ENCODE peak calls at places on chromosome 7, in ten cellular contexts. C, E, Y, R, H, K, G, D, P and N are unnamed samples. For H3K9me3, the result is how much of the 10 kb centered on the place peaks cover.

GRCh38 chr7:31108097-31108657 is 56.1 kb downstream of the ADCYAP1R1 start:
- DNase-seq in C (no peak), E (no peak), Y (no peak), R (no peak), H (no peak), K (no peak), G (no peak), D (no peak), P (peak), N (peak)

GRCh38 chr7:45048748-45049147 is 40.0 kb downstream of the NACAD start:
- DNase-seq in C (no peak), E (no peak), Y (no peak), R (no peak), H (no peak), K (no peak), G (no peak), D (no peak), P (no peak), N (no peak)

GRCh38 chr7:115038158-115038557 is 116.3 kb downstream of the MDFIC start:
- DNase-seq in C (no peak), E (no peak), Y (no peak), R (no peak), H (no peak), K (no peak), G (no peak), D (no peak), P (no peak), N (no peak)

GRCh38 chr7:31744294-31744874 is 57.4 kb downstream of the PPP1R17 start:
- DNase-seq in C (peak), E (no peak), Y (peak), R (peak), H (peak), K (peak), G (peak), D (peak), P (peak), N (no peak)

GRCh38 chr7:92973293-92973731 is 136.9 kb upstream of the CDK6 start:
- DNase-seq in C (no peak), E (no peak), Y (no peak), R (no peak), H (no peak), K (no peak), G (no peak), D (peak), P (no peak), N (no peak)

GRCh38 chr7:142556745-142557144 is 192.5 kb upstream of the PRSS1 start:
- DNase-seq in C (peak), E (peak), Y (peak), R (peak), H (peak), K (peak), G (peak), D (peak), P (peak), N (peak)

GRCh38 chr7:132394283-132395003 is 181.8 kb downstream of the PLXNA4 start:
- DNase-seq in C (no peak), E (no peak), Y (no peak), R (no peak), H (no peak), K (no peak), G (no peak), D (no peak), P (no peak), N (no peak)

GRCh38 chr7:129841465-129841864 is 111.3 kb downstream of the UBE2H start:
- DNase-seq in C (no peak), E (no peak), Y (no peak), R (no peak), H (no peak), K (no peak), G (no peak), D (no peak), P (no peak), N (no peak)

GRCh38 chr7:42097756-42098155 is 139.3 kb downstream of the GLI3 start:
- DNase-seq in C (no peak), E (no peak), Y (no peak), R (no peak), H (no peak), K (no peak), G (no peak), D (peak), P (no peak), N (no peak)

GRCh38 chr7:128344431-128344774 is 695 bp upstream of the RBM28 start:
- DNase-seq in C (no peak), E (no peak), Y (no peak), R (no peak), H (no peak), K (no peak), G (no peak), D (no peak), P (no peak), N (no peak)

GRCh38 chr7:2353650-2354172 is 916 bp upstream of the EIF3B start:
- DNase-seq in C (peak), E (peak), Y (peak), R (peak), H (peak), K (peak), G (peak), D (peak), P (peak), N (peak)

GRCh38 chr7:155988421-155988820 is 176.2 kb upstream of the SHH start:
- DNase-seq in C (no peak), E (peak), Y (no peak), R (no peak), H (no peak), K (no peak), G (no peak), D (no peak), P (peak), N (no peak)

GRCh38 chr7:25360471-25360870 is 132.2 kb upstream of the NPVF start:
- DNase-seq in C (no peak), E (no peak), Y (no peak), R (no peak), H (no peak), K (no peak), G (no peak), D (no peak), P (no peak), N (no peak)

GRCh38 chr7:44071726-44072363 is 6.5 kb upstream of the PGAM2 start:
- DNase-seq in C (no peak), E (no peak), Y (no peak), R (no peak), H (peak), K (peak), G (no peak), D (no peak), P (no peak), N (peak)

GRCh38 chr7:54680377-54681005 is 78.5 kb downstream of the SEC61G start:
- DNase-seq in C (no peak), E (no peak), Y (no peak), R (no peak), H (no peak), K (no peak), G (no peak), D (no peak), P (no peak), N (no peak)

GRCh38 chr7:80552304-80552703 is 40.4 kb upstream of the GNAT3 start:
- DNase-seq in C (no peak), E (no peak), Y (no peak), R (no peak), H (no peak), K (no peak), G (no peak), D (peak), P (no peak), N (no peak)

GRCh38 chr7:37531225-37531624 is 82.6 kb upstream of the ELMO1 start:
- DNase-seq in C (no peak), E (no peak), Y (no peak), R (no peak), H (no peak), K (no peak), G (no peak), D (no peak), P (no peak), N (no peak)

GRCh38 chr7:4764402-4765007 is 10.9 kb upstream of the AP5Z1 start:
- DNase-seq in C (no peak), E (no peak), Y (no peak), R (no peak), H (no peak), K (no peak), G (no peak), D (no peak), P (no peak), N (no peak)

DNA sequence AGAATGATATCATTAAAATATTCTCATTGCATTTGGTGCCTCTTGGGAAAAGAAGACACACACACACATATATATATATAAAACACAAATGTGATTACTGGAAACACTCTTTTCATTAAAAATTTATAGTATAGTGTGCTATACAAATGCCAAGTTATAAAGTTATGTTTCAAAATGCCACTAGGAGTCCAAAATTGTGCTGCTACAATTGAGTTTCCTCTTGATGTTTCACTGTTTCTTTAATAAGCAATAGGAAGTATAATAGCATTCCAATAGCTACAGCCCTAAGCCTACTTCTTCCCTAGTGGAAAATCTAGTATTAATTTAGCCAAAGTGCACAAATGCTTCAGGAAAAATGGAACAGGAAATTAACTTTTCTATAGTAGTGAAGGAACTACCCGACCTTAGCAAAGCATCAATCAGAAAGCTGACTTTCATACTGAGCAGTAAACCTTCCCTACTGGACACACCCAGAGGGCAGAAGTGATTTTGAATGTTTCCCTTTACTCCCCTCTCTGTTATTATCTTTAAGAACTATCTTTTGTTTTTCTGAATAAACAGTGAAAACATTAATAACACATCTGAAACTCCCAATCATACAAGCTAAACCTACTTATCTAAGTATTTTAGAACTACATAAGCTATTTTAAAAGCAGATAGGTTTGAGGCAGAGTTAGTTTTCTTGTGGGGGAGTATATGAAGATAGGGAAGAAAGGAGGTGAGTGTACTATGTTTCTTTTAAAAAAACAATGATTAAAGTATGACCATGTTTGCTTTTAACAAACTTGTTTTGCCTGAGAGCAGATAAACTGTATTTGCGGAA is 13.6 kb downstream of the CPED1 start:
- DNase-seq in C (no peak), E (no peak), Y (no peak), R (no peak), H (no peak), K (no peak), G (no peak), D (no peak), P (no peak), N (no peak)
- TF ChIP-seq CTCF in C (no peak), E (no peak), Y (no peak), R (no peak), H (peak), K (no peak), G (no peak), D (no peak), P (peak), N (no peak)

GRCh38 chr7:158263964-158264748 is 323.5 kb downstream of the PTPRN2 start:
- DNase-seq in C (no peak), E (peak), Y (no peak), R (no peak), H (peak), K (no peak), G (no peak), D (no peak), P (no peak), N (no peak)

GRCh38 chr7:158263110-158263963 is 324.3 kb downstream of the PTPRN2 start:
- DNase-seq in C (no peak), E (peak), Y (no peak), R (no peak), H (no peak), K (no peak), G (no peak), D (no peak), P (no peak), N (no peak)

GRCh38 chr7:158260567-158261361 is 326.9 kb downstream of the PTPRN2 start:
- DNase-seq in C (no peak), E (no peak), Y (no peak), R (no peak), H (no peak), K (no peak), G (no peak), D (no peak), P (no peak), N (no peak)

GRCh38 chr7:158261362-158262235 is 326.0 kb downstream of the PTPRN2 start:
- DNase-seq in C (no peak), E (no peak), Y (no peak), R (no peak), H (no peak), K (no peak), G (no peak), D (no peak), P (no peak), N (no peak)

DNA sequence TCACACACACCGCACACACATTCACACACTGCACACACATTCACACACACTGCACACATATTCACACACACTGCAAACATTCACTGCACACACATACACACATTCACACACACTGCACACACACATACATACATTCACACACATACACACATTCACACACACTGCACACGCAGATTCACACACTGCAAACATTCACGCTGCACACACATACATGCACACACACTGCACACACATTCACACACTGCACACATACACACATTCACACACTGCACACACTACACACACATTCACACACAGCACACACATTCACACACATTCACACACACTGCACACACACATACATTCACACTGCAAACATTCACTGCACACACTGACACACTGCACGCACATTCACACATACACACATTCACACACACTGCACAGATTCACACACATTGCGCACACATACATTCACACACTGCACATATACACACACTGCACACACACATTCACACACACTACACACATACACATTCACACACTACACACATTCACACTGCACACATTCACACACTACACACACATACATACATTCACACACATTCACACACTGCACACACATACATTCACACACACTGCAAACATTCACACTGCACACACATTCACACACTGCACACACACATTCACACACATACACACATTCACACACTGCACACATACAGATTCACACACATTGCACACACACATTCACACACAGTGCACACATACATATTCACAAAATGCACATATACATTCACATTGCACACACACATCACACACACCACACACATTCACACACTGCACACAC is 325.1 kb downstream of the PTPRN2 start:
- DNase-seq in C (no peak), E (no peak), Y (no peak), R (no peak), H (no peak), K (no peak), G (no peak), D (no peak), P (no peak), N (no peak)
- H3K9me3 ChIP-seq in C (under half), E (under half), Y (under half), R (half or more), H (under half), K (under half), G (under half), D (half or more), P (under half), N (under half)

DNA sequence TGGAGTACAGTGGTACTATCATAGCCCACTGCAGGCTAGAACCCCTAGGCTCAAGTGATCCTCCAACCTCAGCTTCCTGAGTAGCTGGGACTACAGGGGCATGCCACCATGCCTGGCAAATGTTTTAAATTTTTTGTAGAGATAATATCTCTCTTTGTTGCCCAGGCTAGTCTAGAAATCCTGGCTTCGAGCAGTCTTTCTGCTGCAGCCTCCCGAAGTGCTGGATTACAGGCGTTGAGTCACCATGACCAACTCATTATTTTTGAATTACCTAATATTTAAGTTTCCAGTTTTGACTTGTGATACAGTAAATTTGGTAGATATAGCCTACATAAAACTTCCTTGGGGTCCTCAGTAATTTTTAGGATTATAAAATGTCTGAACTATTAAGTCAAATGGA is 74.1 kb downstream of the RUNDC3B start:
- DNase-seq in C (no peak), E (no peak), Y (no peak), R (no peak), H (no peak), K (no peak), G (no peak), D (peak), P (no peak), N (peak)
- TF ChIP-seq CTCF in C (no peak), E (no peak), Y (no peak), R (no peak), H (no peak), K (no peak), G (no peak), D (no peak), P (no peak), N (no peak)

DNA sequence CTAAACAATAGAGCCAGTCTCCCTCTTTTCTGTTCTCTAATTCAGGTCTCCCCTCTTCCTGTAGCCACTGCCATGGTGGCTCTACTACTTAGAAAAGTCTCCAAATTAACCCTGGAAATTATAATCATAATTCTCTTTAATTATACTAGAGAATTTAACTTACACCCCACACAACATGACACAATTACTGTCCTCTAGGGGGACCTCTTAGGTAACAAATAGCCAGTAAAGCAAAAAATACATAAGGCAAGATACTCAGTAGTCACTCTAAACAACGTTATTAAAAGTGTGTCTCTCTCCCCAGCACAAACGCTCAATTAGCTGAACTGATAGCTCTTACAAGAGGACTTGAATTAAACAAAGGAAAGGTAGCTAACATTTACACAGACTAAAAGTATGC is 44.3 kb upstream of the ZNF107 start:
- DNase-seq in C (no peak), E (no peak), Y (no peak), R (no peak), H (no peak), K (no peak), G (no peak), D (no peak), P (no peak), N (no peak)
- H3K9me3 ChIP-seq in C (under half), E (under half), Y (under half), R (under half), H (under half), K (under half), G (under half), D (under half), P (under half), N (under half)

GRCh38 chr7:21346297-21346696 is 81.6 kb upstream of the SP4 start:
- DNase-seq in C (no peak), E (no peak), Y (no peak), R (no peak), H (no peak), K (no peak), G (no peak), D (no peak), P (no peak), N (no peak)
- TF ChIP-seq CTCF in C (no peak), E (no peak), Y (no peak), R (no peak), H (no peak), K (no peak), G (no peak), D (no peak), P (no peak), N (no peak)

DNA sequence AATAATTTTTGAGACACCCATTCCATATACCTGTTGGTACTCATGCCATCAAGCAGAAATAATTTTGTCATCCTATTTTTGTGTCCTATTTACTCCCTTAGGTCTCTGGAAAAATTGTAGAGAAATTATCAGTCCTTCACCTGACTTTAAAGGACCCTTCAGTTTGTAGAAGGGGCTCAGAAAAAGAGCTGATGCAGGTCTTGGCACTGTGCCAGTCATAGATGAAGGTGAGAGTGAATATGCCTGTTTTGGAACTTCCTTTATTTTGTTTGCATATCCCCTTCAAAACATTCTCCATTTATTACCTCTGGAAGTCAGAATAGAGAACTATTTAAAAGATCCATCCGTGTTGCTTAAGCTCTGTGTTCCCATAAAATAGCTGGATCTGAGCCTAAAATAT is 321.0 kb upstream of the TPK1 start:
- DNase-seq in C (no peak), E (no peak), Y (no peak), R (no peak), H (no peak), K (no peak), G (no peak), D (no peak), P (no peak), N (no peak)
- H3K9me3 ChIP-seq in C (under half), E (under half), Y (under half), R (under half), H (under half), K (under half), G (under half), D (under half), P (under half), N (under half)

GRCh38 chr7:106176414-106177294 is 64.5 kb upstream of the SYPL1 start:
- DNase-seq in C (peak), E (peak), Y (peak), R (peak), H (peak), K (peak), G (peak), D (peak), P (peak), N (peak)

GRCh38 chr7:106177738-106178592 is 65.9 kb upstream of the SYPL1 start:
- DNase-seq in C (no peak), E (no peak), Y (no peak), R (no peak), H (peak), K (no peak), G (no peak), D (no peak), P (no peak), N (no peak)

GRCh38 chr7:106177295-106177690 is 65.2 kb upstream of the SYPL1 start:
- DNase-seq in C (no peak), E (no peak), Y (no peak), R (no peak), H (no peak), K (no peak), G (no peak), D (peak), P (no peak), N (no peak)

GRCh38 chr7:106179256-106179655 is 67.1 kb upstream of the SYPL1 start:
- DNase-seq in C (no peak), E (no peak), Y (no peak), R (no peak), H (no peak), K (no peak), G (no peak), D (no peak), P (no peak), N (no peak)

DNA sequence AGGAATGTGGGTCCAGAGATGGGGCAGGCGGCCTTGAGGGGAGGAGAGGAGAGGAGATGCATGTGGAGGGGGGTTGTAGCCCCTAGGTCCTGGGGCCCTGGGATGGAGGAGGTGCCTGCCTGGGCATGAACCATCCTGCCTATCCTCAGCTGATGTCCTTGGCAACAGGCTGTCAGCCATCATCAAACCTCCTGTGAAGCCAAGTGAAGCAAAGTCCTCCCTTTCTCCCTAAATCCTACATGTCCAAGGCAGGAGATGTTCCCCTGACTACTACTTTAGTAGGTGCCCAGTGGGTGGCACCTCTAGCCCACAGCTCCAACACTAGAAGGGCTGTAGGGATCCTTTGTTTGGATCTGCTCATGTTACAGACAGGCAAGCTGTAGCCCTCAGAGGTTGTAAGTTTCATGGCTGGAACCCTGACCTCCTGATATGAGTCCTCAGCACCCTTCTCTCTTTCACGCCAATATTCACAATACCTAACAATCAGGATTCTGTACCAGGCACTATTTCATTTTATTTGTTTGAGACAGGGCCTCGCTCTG is 66.6 kb upstream of the SYPL1 start:
- DNase-seq in C (no peak), E (no peak), Y (no peak), R (no peak), H (peak), K (no peak), G (no peak), D (peak), P (no peak), N (no peak)
- TF ChIP-seq CTCF in C (no peak), E (no peak), Y (peak), R (peak), H (peak), K (no peak), G (peak), D (peak), P (peak), N (peak)